ENCODE peak calls at places on chromosomes 3 and 15, in five cellular contexts. D, J, B, T and P are unnamed samples. For H3K9me3 and H3K27me3, the result is how much of the 10 kb centered on the place peaks cover.

GRCh38 chr15:66069751-66070150 is 183.8 kb downstream of the MEGF11 start:
- DNase-seq in T (no peak), B (no peak), D (no peak), J (no peak), P (no peak)

GRCh38 chr15:86837631-86838030 is 758.0 kb downstream of the AGBL1 start:
- DNase-seq in J (no peak), T (no peak), D (no peak), B (no peak), P (no peak)

GRCh38 chr15:42528970-42529369 is 19.6 kb downstream of the LRRC57 start:
- DNase-seq in D (no peak), B (no peak), J (no peak), T (no peak), P (no peak)

GRCh38 chr15:57306305-57306943 is 69.9 kb upstream of the CGNL1 start:
- DNase-seq in J (peak), T (peak), D (peak), B (peak), P (peak)

GRCh38 chr3:166005126-166005525 is 167.9 kb upstream of the BCHE start:
- DNase-seq in B (no peak), T (no peak), J (no peak), D (no peak), P (no peak)

GRCh38 chr3:104359546-104359945 is 1007.2 kb upstream of the ALCAM start:
- DNase-seq in J (no peak), T (no peak), B (no peak), D (no peak), P (no peak)

GRCh38 chr3:159210336-159210735 is 408.5 kb downstream of the MFSD1 start:
- DNase-seq in B (no peak), T (no peak), D (no peak), J (no peak), P (no peak)

GRCh38 chr3:157238527-157238926 is 78.6 kb upstream of the CCNL1 start:
- DNase-seq in B (no peak), T (no peak), D (no peak), J (no peak), P (no peak)

GRCh38 chr3:160210799-160211221 is 14.4 kb upstream of the C3orf80 start:
- DNase-seq in J (no peak), B (no peak), T (no peak), D (no peak), P (no peak)

GRCh38 chr15:91876187-91876586 is 22.7 kb downstream of the SLCO3A1 start:
- DNase-seq in T (no peak), D (no peak), B (no peak), J (no peak), P (no peak)

GRCh38 chr3:159191454-159191853 is 389.6 kb downstream of the MFSD1 start:
- DNase-seq in B (no peak), D (no peak), T (no peak), J (no peak), P (no peak)

GRCh38 chr3:195697582-195698324 is 23.0 kb upstream of the MUC20 start:
- DNase-seq in B (no peak), T (no peak), D (no peak), J (no peak), P (no peak)

GRCh38 chr15:90885432-90886290 is 1.4 kb downstream of the FES start:
- DNase-seq in B (no peak), J (peak), D (peak), T (peak), P (peak)

GRCh38 chr3:115022214-115022613 is 124.9 kb downstream of the ZBTB20 start:
- DNase-seq in T (no peak), B (no peak), J (no peak), D (no peak), P (no peak)

GRCh38 chr15:89647191-89647851 is 7.9 kb downstream of the KIF7 start:
- DNase-seq in J (peak), D (peak), B (peak), T (peak), P (peak)

GRCh38 chr3:42700366-42701288 is 2.0 kb downstream of the HHATL start:
- DNase-seq in J (no peak), T (no peak), D (peak), B (peak), P (no peak)

GRCh38 chr15:70147178-70147760 is 49.6 kb upstream of the TLE3 start:
- DNase-seq in D (no peak), J (no peak), T (no peak), B (no peak), P (no peak)

GRCh38 chr15:52093539-52094502 is 18.8 kb downstream of the BCL2L10 start:
- DNase-seq in J (no peak), T (no peak), B (no peak), D (no peak), P (no peak)

GRCh38 chr15:77866596-77867125 is 210.8 kb downstream of the TBC1D2B start:
- DNase-seq in J (no peak), T (no peak), D (no peak), B (no peak), P (no peak)

GRCh38 chr3:128746881-128747280 is 20.9 kb downstream of the RAB7A start:
- DNase-seq in J (no peak), D (no peak), T (no peak), B (no peak), P (no peak)
- H3K9me3 ChIP-seq in J (under half), D (under half), T (under half), B (under half), P (under half)

GRCh38 chr15:88605507-88606436 is 15.4 kb upstream of the AEN start:
- DNase-seq in D (no peak), T (peak), B (peak), J (peak), P (peak)
- H3K27me3 ChIP-seq in D (half or more), T (under half), B (under half), J (under half), P (under half)

GRCh38 chr3:152300029-152300764 is 31.5 kb downstream of the MBNL1 start:
- DNase-seq in T (no peak), J (no peak), B (no peak), D (no peak), P (no peak)
- H3K27ac ChIP-seq in T (no peak), J (peak), B (peak), D (peak), P (no peak)

GRCh38 chr3:133674290-133674912 is 12.7 kb upstream of the TOPBP1 start:
- DNase-seq in T (no peak), B (no peak), D (no peak), J (peak), P (no peak)
- H3K9me3 ChIP-seq in T (under half), B (under half), D (under half), J (under half), P (under half)

GRCh38 chr3:164620956-164621355 is 457.3 kb downstream of the SI start:
- DNase-seq in D (no peak), B (no peak), T (no peak), J (no peak), P (no peak)
- H3K27me3 ChIP-seq in D (under half), B (under half), T (under half), J (under half), P (under half)

DNA sequence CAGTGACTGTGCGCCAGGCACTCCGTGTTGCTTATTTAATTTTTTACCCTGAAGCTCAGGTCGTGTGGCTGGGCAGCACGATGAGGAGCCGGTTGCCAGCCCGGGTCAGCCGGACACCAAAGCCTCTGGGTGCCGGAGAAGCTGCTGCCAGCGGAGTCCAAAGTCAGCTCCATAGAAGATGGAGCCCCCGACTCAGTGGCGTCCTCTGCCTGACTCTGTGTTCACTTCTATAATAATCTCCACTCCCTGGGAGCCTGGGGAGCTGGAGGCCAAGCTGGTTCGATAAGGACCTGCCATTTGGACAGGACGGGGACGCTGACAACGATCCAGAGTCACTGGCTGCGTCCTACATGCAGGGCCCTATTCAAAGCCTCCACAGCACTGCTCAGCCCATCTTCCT is 78.6 kb downstream of the VGLL4 start:
- DNase-seq in J (no peak), T (no peak), B (no peak), D (no peak), P (no peak)
- H3K27ac ChIP-seq in J (no peak), T (no peak), B (no peak), D (peak), P (no peak)

GRCh38 chr15:19956124-19956796 is 585.3 kb downstream of the GOLGA6L6 start:
- DNase-seq in J (no peak), B (no peak), T (no peak), D (no peak), P (no peak)
- H3K9me3 ChIP-seq in J (under half), B (under half), T (under half), D (under half), P (under half)

GRCh38 chr3:185161761-185162160 is 8.9 kb upstream of the C3orf70 start:
- DNase-seq in B (no peak), D (no peak), T (no peak), J (no peak), P (no peak)

GRCh38 chr3:185153861-185154629 is 1.2 kb upstream of the C3orf70 start:
- DNase-seq in D (no peak), J (peak), T (no peak), B (no peak), P (no peak)

GRCh38 chr3:185153170-185153733 is 392 bp upstream of the C3orf70 start:
- DNase-seq in T (no peak), J (peak), B (no peak), D (no peak), P (no peak)

GRCh38 chr3:185155678-185156077 is 2.8 kb upstream of the C3orf70 start:
- DNase-seq in D (no peak), B (no peak), T (no peak), J (no peak), P (no peak)

GRCh38 chr3:185157347-185157746 is 4.5 kb upstream of the C3orf70 start:
- DNase-seq in T (no peak), D (no peak), B (no peak), J (no peak), P (no peak)
- H3K27me3 ChIP-seq in T (under half), D (under half), B (under half), J (under half), P (under half)